ENCODE peak calls at places on chromosomes 4 and X, in five cellular contexts. B is lower lobe of right lung, G is stomach, Y is astrocyte, M is left lung. R is an unnamed sample.

GRCh38 chr4:108166038-108166437 is 2.7 kb downstream of the LEF1 start:
- DNase-seq in B (no peak), M (no peak), G (no peak), Y (no peak), R (no peak)

GRCh38 chr4:112766422-112766821 is 129.5 kb downstream of the LARP7 start:
- DNase-seq in Y (no peak), G (no peak), B (no peak), M (no peak), R (no peak)

GRCh38 chr4:81085291-81085690 is 54.8 kb downstream of the BMP3 start:
- DNase-seq in M (no peak), B (no peak), G (no peak), Y (no peak), R (no peak)

GRCh38 chr4:100736651-100737450 is 219.0 kb upstream of the EMCN start:
- DNase-seq in G (no peak), B (no peak), M (no peak), Y (peak), R (no peak)

GRCh38 chr4:67522851-67523671 is 22.2 kb downstream of the CENPC start:
- DNase-seq in Y (peak), B (no peak), M (no peak), G (no peak), R (no peak)

GRCh38 chr4:62923783-62924182 is 1485.5 kb downstream of the TECRL start:
- DNase-seq in M (no peak), Y (no peak), G (no peak), B (no peak), R (no peak)

GRCh38 chr4:175641053-175641452 is 171.0 kb downstream of the GPM6A start:
- DNase-seq in G (no peak), M (no peak), B (no peak), Y (no peak), R (no peak)

GRCh38 chrX:43716696-43717095 is 60.6 kb downstream of the MAOA start:
- DNase-seq in M (no peak), G (no peak), Y (no peak), B (no peak), R (no peak)

GRCh38 chr4:6824772-6825402 is 42.4 kb downstream of the KIAA0232 start:
- DNase-seq in M (no peak), G (no peak), B (no peak), Y (no peak), R (no peak)

GRCh38 chr4:26020896-26021295 is 106.9 kb downstream of the SMIM20 start:
- DNase-seq in G (no peak), M (no peak), Y (peak), B (no peak), R (no peak)

GRCh38 chr4:40976343-40976742 is 226.6 kb downstream of the NSUN7 start:
- DNase-seq in G (peak), Y (peak), B (no peak), M (no peak), R (no peak)

GRCh38 chrX:126165721-126166401 is at the start of gene DCAF12L2:
- DNase-seq in M (peak), Y (no peak), B (peak), G (no peak), R (no peak)

GRCh38 chr4:183670251-183670650 is 11.2 kb downstream of the TRAPPC11 start:
- DNase-seq in M (no peak), G (no peak), B (no peak), Y (no peak), R (no peak)

GRCh38 chrX:70664726-70665125 is 220.1 kb downstream of the DLG3 start:
- DNase-seq in G (no peak), Y (peak), B (no peak), M (no peak), R (no peak)

GRCh38 chr4:141158219-141158618 is 24.9 kb upstream of the RNF150 start:
- DNase-seq in B (no peak), G (no peak), M (no peak), Y (no peak), R (no peak)

GRCh38 chr4:180456928-180457327 is 1786.3 kb upstream of the TENM3 start:
- DNase-seq in G (no peak), M (no peak), Y (no peak), B (no peak), R (no peak)

GRCh38 chr4:52957220-52957686 is 95.1 kb downstream of the RASL11B start:
- DNase-seq in G (no peak), M (no peak), Y (peak), B (no peak), R (no peak)

GRCh38 chrX:19549838-19550237 is 34.5 kb upstream of the MAP3K15 start:
- DNase-seq in M (no peak), B (no peak), Y (no peak), G (no peak), R (no peak)

DNA sequence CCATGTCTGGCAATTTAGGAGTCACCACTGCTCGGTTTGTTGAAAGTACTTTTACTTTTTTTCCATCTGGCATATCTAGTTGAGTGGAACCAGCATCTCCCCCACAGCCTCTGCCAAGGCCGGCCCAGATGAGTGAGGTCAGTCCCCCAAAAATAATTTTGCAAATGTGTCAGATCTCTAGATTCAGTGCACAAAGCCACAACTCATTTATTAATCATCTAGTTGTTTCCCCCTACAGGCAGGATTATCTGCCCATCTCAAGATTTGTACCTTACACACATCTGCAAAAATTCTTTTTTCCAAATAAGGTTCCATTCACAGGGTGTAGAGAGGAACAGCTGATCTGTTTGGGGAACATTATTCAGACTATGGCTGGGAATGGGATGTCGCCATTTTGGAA is 174.0 kb upstream of the MXRA5 start:
- DNase-seq in G (no peak), M (no peak), B (no peak), Y (peak), R (no peak)
- H3K4me3 ChIP-seq in G (no peak), M (no peak), B (no peak), Y (no peak), R (no peak)

GRCh38 chr4:1910643-1911042 is 39.5 kb downstream of the NSD2 start:
- DNase-seq in M (no peak), Y (peak), B (no peak), G (peak), R (no peak)
- H3K27ac ChIP-seq in M (no peak), Y (no peak), B (no peak), G (no peak), R (no peak)

GRCh38 chr4:80073362-80074008 is 456 bp upstream of the ANTXR2 start:
- DNase-seq in M (no peak), G (no peak), B (no peak), Y (no peak), R (no peak)
- H3K4me3 ChIP-seq in M (peak), G (peak), B (peak), Y (peak), R (peak)

DNA sequence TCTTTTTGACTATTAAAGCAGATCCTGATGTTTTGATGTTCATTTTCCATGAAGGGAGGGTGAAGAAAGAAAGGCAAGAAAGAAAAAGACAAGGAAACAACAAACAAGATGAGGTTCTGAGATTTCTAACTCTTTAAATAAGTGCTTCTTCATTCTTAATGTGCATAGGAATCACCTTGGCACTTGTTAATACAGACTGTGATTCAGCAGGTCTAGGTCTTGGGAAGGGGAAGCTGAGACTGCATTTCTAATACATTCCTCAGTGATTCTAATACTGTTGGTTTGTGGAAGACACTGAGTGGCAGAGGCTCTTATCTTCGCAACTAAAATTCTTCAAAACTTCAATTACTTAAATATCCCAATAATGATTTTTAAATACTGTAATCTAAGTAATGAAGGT is 95.2 kb upstream of the NAP1L5 start:
- DNase-seq in G (no peak), M (no peak), B (no peak), Y (peak), R (no peak)
- H3K27ac ChIP-seq in G (peak), M (peak), B (no peak), Y (peak), R (no peak)

DNA sequence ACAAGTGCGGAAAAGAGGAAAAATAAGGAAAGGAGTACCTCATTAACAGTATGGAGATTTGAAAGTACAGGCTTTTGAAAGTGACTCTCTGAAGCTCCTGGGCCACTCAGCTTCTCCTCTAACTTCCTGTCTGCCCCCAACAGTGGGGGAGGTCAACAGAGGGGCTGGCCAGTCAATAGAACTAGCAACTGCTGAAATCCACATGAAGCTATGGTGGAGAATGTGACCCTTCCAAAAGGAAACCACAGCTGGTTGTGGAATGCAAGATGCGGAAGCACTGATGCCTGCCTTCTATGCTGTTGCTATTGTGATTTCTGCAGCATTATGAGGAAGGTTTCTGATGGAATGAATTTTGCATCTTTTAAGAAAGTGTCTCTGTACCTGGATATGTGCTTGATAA is 2.4 kb downstream of the CORIN start:
- DNase-seq in Y (peak), G (no peak), B (no peak), M (no peak), R (no peak)
- H3K4me3 ChIP-seq in Y (no peak), G (no peak), B (no peak), M (no peak), R (no peak)

R was measured in esophagus squamous epithelium.